ENCODE peak calls at places on chromosomes 11 and 22, in nine cellular contexts. W is epithelial cell of esophagus; Q is ascending aorta; S is CD4-positive, alpha-beta memory T cell; G is HL-60; H is CD8-positive, alpha-beta memory T cell; O is heart right ventricle; Z is right atrium auricular region; U is GM23338. M is an unnamed sample.
A peak's percentile ranks its signal among the peaks of the same experiment; 100 is the strongest.

GRCh38 chr22:29343313-29343805 is 27.9 kb upstream of the RASL10A start:
- DNase-seq in H (no peak), S (no peak), Q (no peak), U (no peak), O (peak; percentile 60), G (no peak), Z (peak; percentile 64), W (peak; percentile 66), M (no peak)

GRCh38 chr22:43826142-43827093 is 14.3 kb upstream of the EFCAB6 start:
- DNase-seq in U (no peak), Z (no peak), Q (no peak), O (no peak), S (no peak), H (no peak), W (peak; percentile 79), G (no peak), M (no peak)

GRCh38 chr22:25334091-25334490 is 114.7 kb downstream of the CRYBB2 start:
- DNase-seq in W (peak; percentile 33), H (no peak), S (peak; percentile 8), Q (no peak), G (peak; percentile 82), Z (no peak), O (peak; percentile 48), U (peak; percentile 95), M (no peak)

GRCh38 chr11:14722507-14722906 is 78.9 kb downstream of the PDE3B start:
- DNase-seq in O (no peak), U (no peak), Z (no peak), W (no peak), G (no peak), Q (no peak), H (no peak), S (no peak), M (no peak)

GRCh38 chr11:122650619-122651018 is 4.9 kb upstream of the UBASH3B start:
- DNase-seq in O (no peak), W (no peak), U (peak; percentile 17), S (no peak), H (no peak), Q (no peak), Z (no peak), G (no peak), M (no peak)

GRCh38 chr11:2300936-2301630 is 635 bp downstream of the C11orf21 start:
- DNase-seq in Z (peak; percentile 38), H (peak; percentile 22), O (no peak), S (no peak), U (no peak), W (no peak), Q (no peak), G (no peak), M (no peak)

GRCh38 chr11:72625746-72626636 is 48.2 kb downstream of the PDE2A start:
- DNase-seq in O (peak; percentile 73), Z (no peak), U (peak; percentile 38), H (no peak), W (no peak), S (no peak), G (no peak), Q (no peak), M (peak; percentile 30)

GRCh38 chr11:65593518-65594414 is 1.8 kb downstream of the KCNK7 start:
- DNase-seq in W (no peak), S (peak; percentile 27), U (peak; percentile 83), Z (no peak), O (no peak), G (no peak), H (no peak), Q (no peak), M (no peak)

GRCh38 chr22:19959043-19959586 is 17.5 kb upstream of the TXNRD2 start:
- DNase-seq in O (peak; percentile 76), W (peak; percentile 65), G (no peak), Q (peak; percentile 49), Z (peak; percentile 84), U (peak; percentile 99), H (no peak), S (no peak), M (no peak)

GRCh38 chr11:76790251-76790650 is 7.1 kb downstream of the TSKU start:
- DNase-seq in W (no peak), H (no peak), S (no peak), U (no peak), G (no peak), Z (no peak), O (no peak), Q (no peak), M (no peak)

GRCh38 chr11:108902027-108902469 is 237.2 kb downstream of the DDX10 start:
- DNase-seq in Q (no peak), U (no peak), H (no peak), Z (no peak), W (no peak), O (no peak), S (no peak), G (no peak), M (no peak)

GRCh38 chr11:66891849-66892660 is 35.2 kb downstream of the LRFN4 start:
- DNase-seq in W (peak; percentile 98), Q (no peak), U (peak; percentile 40), H (no peak), G (peak; percentile 47), O (no peak), Z (peak; percentile 71), S (no peak), M (no peak)

GRCh38 chr11:76158394-76159302 is 47.7 kb downstream of the WNT11 start:
- DNase-seq in Q (no peak), Z (no peak), G (no peak), S (no peak), H (no peak), W (no peak), O (no peak), U (no peak), M (no peak)

GRCh38 chr11:62556872-62557631 is 10.4 kb upstream of the AHNAK start:
- DNase-seq in U (no peak), S (peak; percentile 81), H (peak; percentile 83), G (no peak), Q (no peak), Z (no peak), W (no peak), O (no peak), M (no peak)

GRCh38 chr11:71164621-71165020 is 87.8 kb downstream of the SHANK2 start:
- DNase-seq in Z (no peak), W (no peak), O (no peak), G (no peak), S (no peak), U (no peak), Q (no peak), H (no peak), M (peak; percentile 36)

GRCh38 chr11:26996056-26996455 is 2.1 kb downstream of the FIBIN start:
- DNase-seq in G (no peak), U (no peak), H (no peak), Z (no peak), O (no peak), Q (no peak), W (no peak), S (no peak), M (no peak)
- H3K4me3 ChIP-seq in G (no peak overlapping the region), U (no peak overlapping the region), H (no peak overlapping the region), Z (peak overlapping the region; percentile 50), O (peak overlapping the region; percentile 47), Q (peak overlapping the region; percentile 93), W (no peak overlapping the region), S (no peak overlapping the region), M (no peak overlapping the region)

GRCh38 chr11:118000067-118000849 is 14.1 kb downstream of the IL10RA start:
- DNase-seq in U (no peak), Q (no peak), H (no peak), G (no peak), S (no peak), O (no peak), Z (no peak), W (no peak), M (peak; percentile 66)

GRCh38 chr11:117997436-117998200 is 11.4 kb downstream of the IL10RA start:
- DNase-seq in Q (no peak), G (no peak), S (no peak), Z (no peak), O (no peak), H (no peak), W (no peak), U (no peak), M (no peak)

GRCh38 chr11:117998664-117999353 is 12.6 kb downstream of the IL10RA start:
- DNase-seq in U (no peak), G (no peak), Z (no peak), W (no peak), O (no peak), H (no peak), Q (no peak), S (no peak), M (peak; percentile 76)

GRCh38 chr11:117999354-117999993 is 13.3 kb downstream of the IL10RA start:
- DNase-seq in S (no peak), U (no peak), Q (no peak), O (no peak), W (no peak), G (no peak), H (no peak), Z (no peak), M (no peak)

GRCh38 chr11:117998201-117998579 is 12.0 kb downstream of the IL10RA start:
- DNase-seq in W (no peak), U (no peak), Q (no peak), O (no peak), Z (no peak), H (no peak), G (no peak), S (no peak), M (no peak)
- H3K4me3 ChIP-seq in W (no peak overlapping the region), U (no peak overlapping the region), Q (no peak overlapping the region), O (no peak overlapping the region), Z (no peak overlapping the region), H (no peak overlapping the region), G (no peak overlapping the region), S (no peak overlapping the region), M (no peak overlapping the region)

GRCh38 chr11:110795124-110795624 is 82.9 kb upstream of the ARHGAP20 start:
- DNase-seq in Z (no peak), S (no peak), H (no peak), Q (no peak), U (no peak), G (no peak), O (no peak), W (no peak), M (no peak)
- H3K4me3 ChIP-seq in Z (no peak overlapping the region), S (no peak overlapping the region), H (no peak overlapping the region), Q (no peak overlapping the region), U (no peak overlapping the region), G (no peak overlapping the region), O (no peak overlapping the region), W (no peak overlapping the region), M (no peak overlapping the region)

GRCh38 chr22:35257321-35258143 is at the start of gene HMGXB4:
- DNase-seq in O (peak; percentile 90), W (peak; percentile 90), Z (peak; percentile 87), U (peak; percentile 96), S (peak; percentile 88), Q (peak; percentile 23), G (peak; percentile 72), H (peak; percentile 86), M (peak; percentile 97)

GRCh38 chr22:35258144-35258988 is 1.1 kb downstream of the HMGXB4 start:
- DNase-seq in Q (no peak), G (peak; percentile 11), U (peak; percentile 75), Z (no peak), O (no peak), H (no peak), S (no peak), W (peak; percentile 53), M (no peak)

GRCh38 chr22:35257002-35257320 is 332 bp upstream of the HMGXB4 start:
- DNase-seq in U (no peak), O (no peak), H (no peak), S (no peak), W (no peak), G (no peak), Z (no peak), Q (no peak), M (no peak)

DNA sequence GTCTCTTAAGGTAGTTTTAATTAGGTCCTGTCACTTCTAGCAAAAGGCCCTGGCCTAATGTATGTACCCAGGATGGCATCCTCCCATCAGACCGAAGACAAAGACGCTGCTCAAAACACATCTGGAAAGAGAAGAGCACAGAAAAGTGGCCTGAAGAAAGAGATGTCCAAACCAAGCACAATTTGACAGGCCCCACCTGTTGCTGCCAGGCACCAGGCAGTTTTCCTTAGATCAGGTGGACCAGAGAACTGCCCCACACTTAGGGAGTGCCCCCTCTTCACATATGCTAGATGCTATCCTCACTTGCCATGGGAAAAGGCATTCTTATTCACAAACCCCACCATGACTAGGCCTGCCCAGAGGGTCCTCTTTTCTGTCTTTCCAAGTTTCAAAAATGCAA is 3.3 kb upstream of the HMGXB4 start:
- DNase-seq in O (no peak), Q (no peak), W (no peak), S (no peak), G (no peak), H (no peak), Z (no peak), U (no peak), M (no peak)
- H3K4me3 ChIP-seq in O (no peak overlapping the region), Q (no peak overlapping the region), W (no peak overlapping the region), S (no peak overlapping the region), G (no peak overlapping the region), H (no peak overlapping the region), Z (no peak overlapping the region), U (no peak overlapping the region), M (no peak overlapping the region)